ENCODE peak calls at places on chromosomes 12 and 14, in ten cellular contexts. U is ovary; L is A549; Y is IMR-90; W is stimulated activated CD8-positive, alpha-beta memory T cell treated with anti-CD3 and anti-CD28 coated beads, Interleukin-15, amount 100 ng/mL, for 24 hours; N is activated CD8-positive, alpha-beta memory T cell treated with anti-CD3 and anti-CD28 coated beads, Interleukin-2, amount 50 U/mL, for 4 hours; V is kidney glomerular epithelial cell; T is AG10803; M is pancreas; E is uterus. J is an unnamed sample.

GRCh38 chr12:6345319-6346071 is 3.6 kb upstream of the TNFRSF1A start:
- DNase-seq in U (peak; percentile 76), L (peak; percentile 98), Y (peak; percentile 99), W (no peak), N (peak; percentile 59), V (peak; percentile 80), T (peak; percentile 88), M (no peak), E (peak; percentile 69), J (peak; percentile 97)

GRCh38 chr14:75675265-75675960 is 14.4 kb downstream of the TTLL5 start:
- DNase-seq in U (no peak), L (no peak), Y (no peak), W (no peak), N (no peak), V (no peak), T (no peak), M (no peak), E (no peak), J (no peak)

GRCh38 chr12:121128908-121129704 is 3.6 kb upstream of the P2RX7 start:
- DNase-seq in U (peak; percentile 84), L (peak; percentile 55), Y (peak; percentile 27), W (peak; percentile 51), N (peak; percentile 80), V (no peak), T (peak; percentile 38), M (peak; percentile 68), E (peak; percentile 76), J (peak; percentile 83)

GRCh38 chr12:13000616-13000934 is 510 bp upstream of the HEBP1 start:
- DNase-seq in U (no peak), L (peak; percentile 45), Y (no peak), W (no peak), N (no peak), V (no peak), T (peak; percentile 24), M (no peak), E (no peak), J (peak; percentile 47)

GRCh38 chr12:38547586-38547985 is 231.0 kb downstream of the ALG10B start:
- DNase-seq in U (no peak), L (no peak), Y (no peak), W (no peak), N (no peak), V (no peak), T (no peak), M (no peak), E (no peak), J (no peak)

GRCh38 chr12:6767592-6768384 is 1.6 kb downstream of the PTMS start:
- DNase-seq in U (no peak), L (no peak), Y (peak; percentile 33), W (no peak), N (no peak), V (no peak), T (peak; percentile 28), M (no peak), E (no peak), J (no peak)

GRCh38 chr14:80930836-80931389 is 10.6 kb downstream of the CEP128 start:
- DNase-seq in U (no peak), L (peak; percentile 3), Y (peak; percentile 96), W (no peak), N (no peak), V (peak; percentile 86), T (peak; percentile 94), M (no peak), E (no peak), J (peak; percentile 71)

GRCh38 chr12:17215754-17216153 is 609.8 kb upstream of the LMO3 start:
- DNase-seq in U (no peak), L (peak; percentile 45), Y (no peak), W (no peak), N (no peak), V (no peak), T (no peak), M (no peak), E (no peak), J (no peak)

GRCh38 chr14:56488306-56488705 is 91.3 kb upstream of the TMEM260 start:
- DNase-seq in U (no peak), L (no peak), Y (no peak), W (no peak), N (no peak), V (no peak), T (no peak), M (no peak), E (no peak), J (no peak)

GRCh38 chr14:61269321-61270083 is 11.6 kb downstream of the TMEM30B start:
- DNase-seq in U (peak; percentile 52), L (peak; percentile 77), Y (peak; percentile 72), W (peak; percentile 36), N (peak; percentile 79), V (peak; percentile 58), T (peak; percentile 50), M (peak; percentile 83), E (peak; percentile 52), J (peak; percentile 47)

GRCh38 chr12:120980800-120981368 is 2.5 kb downstream of the HNF1A start:
- DNase-seq in U (no peak), L (peak; percentile 85), Y (no peak), W (no peak), N (no peak), V (peak; percentile 47), T (no peak), M (no peak), E (no peak), J (no peak)

GRCh38 chr12:99722690-99723486 is 75.3 kb downstream of the GARIN6 start:
- DNase-seq in U (no peak), L (no peak), Y (no peak), W (no peak), N (no peak), V (no peak), T (no peak), M (no peak), E (no peak), J (no peak)

GRCh38 chr14:51846631-51847488 is 13.6 kb upstream of the GNG2 start:
- DNase-seq in U (no peak), L (no peak), Y (peak; percentile 53), W (peak; percentile 47), N (peak; percentile 77), V (peak; percentile 14), T (peak; percentile 54), M (no peak), E (no peak), J (peak; percentile 94)

GRCh38 chr12:78402366-78403134 is 462.0 kb upstream of the SYT1 start:
- DNase-seq in U (no peak), L (no peak), Y (no peak), W (no peak), N (no peak), V (no peak), T (peak; percentile 45), M (no peak), E (no peak), J (no peak)

GRCh38 chr12:4157122-4157521 is 116.4 kb upstream of the CCND2 start:
- DNase-seq in U (no peak), L (no peak), Y (no peak), W (no peak), N (no peak), V (no peak), T (no peak), M (no peak), E (no peak), J (no peak)

GRCh38 chr12:53942467-53942997 is 3.9 kb downstream of the HOXC13 start:
- DNase-seq in U (no peak), L (no peak), Y (no peak), W (no peak), N (no peak), V (no peak), T (no peak), M (no peak), E (no peak), J (no peak)

GRCh38 chr14:77088645-77089044 is 9.4 kb upstream of the CIPC start:
- DNase-seq in U (no peak), L (no peak), Y (no peak), W (no peak), N (no peak), V (no peak), T (no peak), M (no peak), E (no peak), J (no peak)

GRCh38 chr12:95633671-95634465 is 82.6 kb upstream of the USP44 start:
- DNase-seq in U (no peak), L (no peak), Y (no peak), W (no peak), N (no peak), V (no peak), T (peak; percentile 62), M (no peak), E (no peak), J (no peak)

GRCh38 chr12:116524964-116525379 is 34.2 kb upstream of the MAP1LC3B2 start:
- DNase-seq in U (no peak), L (peak; percentile 77), Y (peak; percentile 47), W (no peak), N (no peak), V (peak; percentile 45), T (peak; percentile 53), M (no peak), E (peak; percentile 51), J (no peak)

GRCh38 chr12:59115995-59116394 is 195.7 kb upstream of the LRIG3 start:
- DNase-seq in U (no peak), L (no peak), Y (no peak), W (no peak), N (no peak), V (no peak), T (no peak), M (no peak), E (no peak), J (no peak)

GRCh38 chr14:104226421-104227385 is 88.3 kb downstream of the KIF26A start:
- DNase-seq in U (no peak), L (no peak), Y (no peak), W (no peak), N (no peak), V (no peak), T (no peak), M (peak; percentile 52), E (no peak), J (peak; percentile 38)

GRCh38 chr14:30132201-30132600 is 204.6 kb upstream of the PRKD1 start:
- DNase-seq in U (no peak), L (no peak), Y (no peak), W (no peak), N (no peak), V (no peak), T (no peak), M (no peak), E (no peak), J (no peak)

GRCh38 chr12:42868291-42868690 is 278.7 kb upstream of the PRICKLE1 start:
- DNase-seq in U (no peak), L (no peak), Y (no peak), W (no peak), N (no peak), V (no peak), T (peak; percentile 3), M (no peak), E (no peak), J (no peak)

GRCh38 chr14:95072310-95072709 is 85.0 kb downstream of the DICER1 start:
- DNase-seq in U (no peak), L (no peak), Y (no peak), W (no peak), N (no peak), V (no peak), T (no peak), M (no peak), E (no peak), J (no peak)

GRCh38 chr12:9951026-9951652 is 19.0 kb upstream of the CLEC2A start:
- DNase-seq in U (no peak), L (no peak), Y (no peak), W (no peak), N (peak; percentile 22), V (no peak), T (peak; percentile 32), M (no peak), E (no peak), J (no peak)

GRCh38 chr12:54374555-54375257 is 9.8 kb downstream of the ZNF385A start:
- DNase-seq in U (no peak), L (no peak), Y (no peak), W (no peak), N (no peak), V (no peak), T (no peak), M (no peak), E (no peak), J (no peak)

GRCh38 chr14:100731846-100732765 is 5.4 kb downstream of the DLK1 start:
- DNase-seq in U (no peak), L (no peak), Y (no peak), W (no peak), N (no peak), V (no peak), T (no peak), M (peak; percentile 49), E (no peak), J (peak; percentile 36)

GRCh38 chr14:44505588-44505987 is 1.5 kb downstream of the FSCB start:
- DNase-seq in U (no peak), L (no peak), Y (no peak), W (no peak), N (no peak), V (no peak), T (no peak), M (no peak), E (no peak), J (no peak)

J was measured in CD14-positive monocyte.